ENCODE peak calls at places on chromosomes 11 and 22, in five cellular contexts. J, A, O, M and K are unnamed samples.

GRCh38 chr11:132114185-132114584 is 743.8 kb downstream of the NTM start:
- DNase-seq in J (peak; percentile 17), A (no peak), O (peak; percentile 46), M (no peak), K (no peak)

GRCh38 chr22:20777420-20778177 is 3.7 kb downstream of the SERPIND1 start:
- DNase-seq in J (peak; percentile 95), A (no peak), O (no peak), M (no peak), K (no peak)

GRCh38 chr11:120389693-120390584 is 53.7 kb downstream of the ARHGEF12 start:
- DNase-seq in J (no peak), A (no peak), O (no peak), M (no peak), K (no peak)

GRCh38 chr11:67613313-67613959 is 6.7 kb downstream of the NDUFV1 start:
- DNase-seq in J (no peak), A (no peak), O (no peak), M (no peak), K (no peak)

GRCh38 chr22:45426387-45426786 is 12.9 kb downstream of the RIBC2 start:
- DNase-seq in J (no peak), A (no peak), O (no peak), M (peak; percentile 38), K (no peak)

GRCh38 chr11:34165121-34165520 is 59.7 kb downstream of the NAT10 start:
- DNase-seq in J (no peak), A (no peak), O (no peak), M (no peak), K (no peak)

GRCh38 chr11:57763568-57763967 is 2.0 kb downstream of the CTNND1 start:
- DNase-seq in J (peak; percentile 55), A (no peak), O (no peak), M (no peak), K (no peak)

GRCh38 chr22:32765117-32765618 is 36.3 kb upstream of the TIMP3 start:
- DNase-seq in J (no peak), A (no peak), O (no peak), M (no peak), K (no peak)

GRCh38 chr22:49961601-49962011 is 1.0 kb downstream of the PIM3 start:
- DNase-seq in J (peak; percentile 33), A (no peak), O (no peak), M (no peak), K (no peak)

GRCh38 chr11:94521684-94522083 is 9.4 kb downstream of the C11orf97 start:
- DNase-seq in J (peak; percentile 40), A (no peak), O (no peak), M (no peak), K (no peak)

GRCh38 chr22:19766506-19767426 is 6.2 kb downstream of the TBX1 start:
- DNase-seq in J (peak; percentile 22), A (peak; percentile 27), O (peak; percentile 71), M (peak; percentile 86), K (no peak)

GRCh38 chr11:57648791-57649735 is 649 bp downstream of the YPEL4 start:
- DNase-seq in J (peak; percentile 56), A (no peak), O (no peak), M (no peak), K (no peak)

GRCh38 chr11:119583585-119583984 is 145.4 kb downstream of the NECTIN1 start:
- DNase-seq in J (no peak), A (no peak), O (no peak), M (no peak), K (no peak)

GRCh38 chr11:126988655-126989054 is 11.9 kb downstream of the KIRREL3 start:
- DNase-seq in J (no peak), A (no peak), O (no peak), M (no peak), K (no peak)

GRCh38 chr11:118705111-118705741 is 25.8 kb upstream of the TREH start:
- DNase-seq in J (no peak), A (peak; percentile 47), O (no peak), M (no peak), K (no peak)

GRCh38 chr22:20141186-20142077 is 9.4 kb downstream of the CCDC188 start:
- DNase-seq in J (peak; percentile 49), A (no peak), O (no peak), M (no peak), K (no peak)

GRCh38 chr11:12259956-12260355 is 117.4 kb upstream of the PARVA start:
- DNase-seq in J (no peak), A (no peak), O (no peak), M (no peak), K (no peak)

DNA sequence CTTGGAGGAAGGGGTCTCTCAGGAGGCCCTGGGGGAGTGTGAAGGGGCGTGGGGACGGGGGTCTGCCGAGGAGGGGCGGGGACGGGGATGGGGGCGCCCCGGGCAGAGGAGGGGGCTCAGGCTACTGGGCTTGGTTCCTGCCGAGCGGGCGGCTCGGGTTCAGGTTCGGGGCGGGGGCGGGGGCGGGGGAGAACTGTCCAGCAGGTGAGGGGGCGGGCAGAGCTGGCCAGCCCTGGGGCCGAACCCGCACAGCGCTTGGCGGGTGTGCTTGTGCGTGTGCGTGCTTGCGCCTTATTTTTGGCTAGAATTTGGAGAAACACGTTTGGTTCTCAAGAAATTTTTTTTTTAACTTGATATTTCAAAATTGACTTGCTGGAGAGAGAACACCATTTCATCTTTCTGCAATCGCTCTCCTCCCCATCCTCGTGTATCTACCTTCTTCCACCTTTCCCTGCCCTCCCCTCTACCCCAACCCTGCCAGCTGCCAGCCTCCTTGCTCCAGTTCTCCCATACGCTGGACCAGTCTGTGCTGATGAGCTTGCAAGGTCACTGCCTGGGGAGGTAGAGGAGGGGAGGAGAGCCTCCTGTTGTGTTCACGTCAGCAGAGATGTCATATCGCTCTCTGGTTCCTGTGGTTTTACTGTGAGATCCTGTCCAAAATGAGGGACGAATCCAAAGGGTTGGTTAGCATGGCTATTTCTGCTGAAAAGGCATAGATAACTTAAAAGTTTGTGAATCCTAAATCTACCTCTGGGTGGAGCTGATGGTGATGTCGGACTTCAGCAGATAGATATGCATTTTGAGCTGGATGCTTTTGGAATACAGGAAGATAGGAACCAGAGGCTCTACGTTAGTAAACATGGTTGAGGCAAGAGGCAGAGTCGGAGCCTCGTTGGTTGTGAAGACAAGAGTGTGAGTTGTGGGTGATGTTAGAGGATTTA is 668 bp downstream of the MADD start:
- DNase-seq in J (peak; percentile 70), A (no peak), O (no peak), M (peak; percentile 67), K (no peak)
- TF ChIP-seq CTCF in J (no peak), A (no peak), O (no peak), M (no peak), K (no peak)

GRCh38 chr11:122101625-122102291 is 14.3 kb downstream of the BLID start:
- DNase-seq in J (peak; percentile 92), A (no peak), O (no peak), M (no peak), K (no peak)

GRCh38 chr11:122102426-122102825 is 13.6 kb downstream of the BLID start:
- DNase-seq in J (no peak), A (no peak), O (no peak), M (no peak), K (no peak)

GRCh38 chr11:122105009-122105828 is 10.8 kb downstream of the BLID start:
- DNase-seq in J (no peak), A (no peak), O (no peak), M (no peak), K (no peak)

GRCh38 chr11:122103366-122103765 is 12.6 kb downstream of the BLID start:
- DNase-seq in J (no peak), A (no peak), O (no peak), M (no peak), K (no peak)

DNA sequence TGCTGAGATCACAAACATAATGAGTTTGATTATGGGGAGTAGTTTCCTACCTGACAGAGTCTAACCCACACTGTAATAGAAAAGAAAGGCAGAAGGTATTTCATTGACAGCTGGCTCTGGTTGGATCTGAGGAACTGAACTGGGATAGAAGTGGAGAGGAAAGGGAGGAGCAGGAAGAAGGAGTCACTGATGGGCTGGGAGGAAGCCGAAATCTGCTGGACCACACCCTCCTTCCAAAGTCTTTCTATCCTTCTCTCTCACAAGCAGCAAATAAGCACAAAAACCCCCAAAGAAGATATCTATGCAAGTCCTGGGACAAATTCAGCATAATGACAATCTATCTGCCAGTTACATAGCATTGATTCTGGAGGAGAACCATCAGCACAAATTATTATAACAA is 11.6 kb downstream of the BLID start:
- DNase-seq in J (no peak), A (no peak), O (no peak), M (no peak), K (no peak)
- H3K27ac ChIP-seq in J (no peak overlapping the region), A (no peak overlapping the region), O (peak overlapping the region; percentile 22), M (no peak overlapping the region), K (no peak overlapping the region)

DNA sequence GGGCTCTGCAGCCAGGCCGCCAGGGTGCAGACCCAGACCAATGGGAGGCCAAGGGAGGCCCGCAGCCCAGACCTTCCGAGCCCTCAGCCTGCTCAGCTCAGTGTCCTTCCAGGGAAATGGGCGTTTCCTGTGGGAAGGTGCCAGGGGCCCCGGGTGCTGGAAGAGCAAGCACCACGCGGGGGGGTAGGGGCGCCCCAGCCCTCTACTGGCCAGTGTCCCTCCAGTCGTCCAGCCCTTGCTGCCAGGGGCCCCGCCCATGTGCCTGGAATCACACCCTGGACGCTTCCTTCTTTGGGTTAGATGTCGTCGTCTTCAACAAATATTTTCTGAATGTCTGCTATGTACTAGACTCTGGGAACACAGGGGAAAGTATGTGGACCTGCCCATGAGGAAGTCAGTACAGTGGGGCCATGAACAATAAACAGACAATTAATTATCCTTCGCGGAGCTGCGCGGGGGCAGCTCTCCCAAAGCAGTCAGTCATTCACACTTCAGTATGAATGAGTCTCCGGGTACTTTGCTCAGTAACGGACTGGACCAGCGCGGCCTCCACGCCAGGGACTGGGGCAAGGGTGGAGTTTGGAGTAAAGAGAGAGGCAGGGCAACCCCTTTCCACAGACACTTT is 60.2 kb downstream of the CDKN1C start:
- DNase-seq in J (peak; percentile 75), A (no peak), O (peak; percentile 56), M (peak; percentile 87), K (peak; percentile 95)
- TF ChIP-seq CTCF in J (no peak), A (no peak), O (no peak), M (peak; percentile 34), K (peak; percentile 43)

GRCh38 chr22:35592418-35592967 is 24.6 kb downstream of the MB start:
- DNase-seq in J (no peak), A (no peak), O (no peak), M (no peak), K (no peak)

GRCh38 chr22:35591696-35592417 is 25.3 kb downstream of the MB start:
- DNase-seq in J (no peak), A (no peak), O (no peak), M (no peak), K (no peak)

GRCh38 chr22:35589071-35589735 is 27.9 kb downstream of the MB start:
- DNase-seq in J (peak; percentile 79), A (no peak), O (no peak), M (no peak), K (no peak)

GRCh38 chr22:35589736-35590079 is 27.4 kb downstream of the MB start:
- DNase-seq in J (no peak), A (no peak), O (no peak), M (no peak), K (no peak)

GRCh38 chr22:35590634-35591295 is 26.4 kb downstream of the MB start:
- DNase-seq in J (no peak), A (no peak), O (no peak), M (no peak), K (no peak)
- H3K27ac ChIP-seq in J (peak overlapping the region; percentile 73), A (no peak overlapping the region), O (no peak overlapping the region), M (no peak overlapping the region), K (no peak overlapping the region)